ENCODE peak calls at places on chromosomes 2 and 18, in seven cellular contexts. D, X, W, C, N, L and J are unnamed samples.

GRCh38 chr2:5021148-5021547 is 671.0 kb upstream of the SOX11 start:
- DNase-seq in X (no peak), N (no peak), W (no peak), L (no peak), D (no peak), C (no peak), J (no peak)

GRCh38 chr2:99478632-99479031 is 11.2 kb downstream of the REV1 start:
- DNase-seq in C (no peak), X (no peak), W (no peak), N (no peak), L (no peak), D (no peak), J (no peak)

GRCh38 chr2:223944704-223945531 is at the start of gene WDFY1:
- DNase-seq in D (peak; percentile 93), C (peak; percentile 71), L (peak; percentile 54), N (peak; percentile 95), X (peak; percentile 87), W (peak; percentile 90), J (peak; percentile 60)

GRCh38 chr2:230828272-230828961 is 36.3 kb upstream of the ITM2C start:
- DNase-seq in W (no peak), L (no peak), N (peak; percentile 25), D (no peak), X (peak; percentile 56), C (no peak), J (no peak)

GRCh38 chr2:63628543-63628942 is 39.8 kb downstream of the MDH1 start:
- DNase-seq in N (no peak), L (no peak), D (no peak), X (no peak), C (no peak), W (no peak), J (no peak)

GRCh38 chr2:60318544-60318943 is 234.9 kb downstream of the BCL11A start:
- DNase-seq in L (no peak), D (no peak), N (no peak), X (no peak), C (no peak), W (no peak), J (no peak)

GRCh38 chr18:56743115-56743514 is 92.0 kb downstream of the WDR7 start:
- DNase-seq in C (no peak), W (no peak), L (no peak), X (no peak), N (no peak), D (no peak), J (no peak)

GRCh38 chr2:198440833-198441232 is 636.4 kb downstream of the PLCL1 start:
- DNase-seq in W (no peak), C (no peak), N (no peak), L (no peak), D (no peak), X (no peak), J (no peak)

GRCh38 chr2:173109253-173110188 is 33.9 kb downstream of the MAP3K20 start:
- DNase-seq in W (no peak), N (peak; percentile 64), D (no peak), L (no peak), C (no peak), X (no peak), J (no peak)

GRCh38 chr18:75304678-75305557 is 94.3 kb downstream of the TSHZ1 start:
- DNase-seq in W (no peak), N (no peak), L (no peak), C (no peak), D (no peak), X (no peak), J (no peak)

GRCh38 chr2:158773121-158773520 is 22.0 kb upstream of the DAPL1 start:
- DNase-seq in X (no peak), D (no peak), L (no peak), W (no peak), C (no peak), N (peak; percentile 51), J (no peak)

GRCh38 chr2:137333386-137333972 is 568.1 kb downstream of the THSD7B start:
- DNase-seq in X (no peak), W (no peak), C (no peak), D (no peak), N (no peak), L (no peak), J (no peak)

GRCh38 chr2:127606594-127607398 is 39.2 kb upstream of the GPR17 start:
- DNase-seq in L (no peak), D (peak; percentile 41), C (no peak), W (no peak), X (no peak), N (no peak), J (no peak)

GRCh38 chr2:219497495-219498279 is 1.0 kb upstream of the GMPPA start:
- DNase-seq in D (peak; percentile 88), L (no peak), C (no peak), W (peak; percentile 91), N (peak; percentile 91), X (peak; percentile 94), J (peak; percentile 41)

GRCh38 chr2:219498280-219499057 is at the start of gene GMPPA:
- DNase-seq in L (peak; percentile 77), C (peak; percentile 78), W (peak; percentile 97), D (peak; percentile 91), N (peak; percentile 99), X (peak; percentile 99), J (peak; percentile 87)

GRCh38 chr2:219500135-219500534 is 1.4 kb downstream of the GMPPA start:
- DNase-seq in L (no peak), C (no peak), W (no peak), N (no peak), D (no peak), X (no peak), J (no peak)

GRCh38 chr2:219499058-219499307 is 292 bp downstream of the GMPPA start:
- DNase-seq in W (no peak), X (no peak), C (no peak), N (no peak), L (no peak), D (no peak), J (no peak)

GRCh38 chr2:219499555-219499954 is 864 bp downstream of the GMPPA start:
- DNase-seq in N (no peak), X (no peak), W (no peak), L (no peak), C (no peak), D (no peak), J (no peak)
- H3K4me3 ChIP-seq in N (peak overlapping the region; percentile 39), X (no peak overlapping the region), W (peak overlapping the region; percentile 87), L (no peak overlapping the region), C (peak overlapping the region; percentile 85), D (peak overlapping the region; percentile 63), J (peak overlapping the region; percentile 84)

GRCh38 chr18:13179566-13180113 is 38.9 kb upstream of the LDLRAD4 start:
- DNase-seq in W (no peak), D (no peak), L (no peak), C (no peak), N (no peak), X (peak; percentile 83), J (no peak)
- H3K27ac ChIP-seq in W (no peak overlapping the region), D (no peak overlapping the region), L (no peak overlapping the region), C (no peak overlapping the region), N (no peak overlapping the region), X (peak overlapping the region; percentile 64), J (no peak overlapping the region)

GRCh38 chr2:44798139-44798659 is 143.3 kb upstream of the SIX3 start:
- DNase-seq in X (no peak), C (no peak), D (no peak), N (no peak), W (no peak), L (no peak), J (no peak)

GRCh38 chr2:44801676-44802408 is 139.7 kb upstream of the SIX3 start:
- DNase-seq in L (no peak), X (no peak), N (peak; percentile 5), C (no peak), D (no peak), W (no peak), J (no peak)

GRCh38 chr2:44799105-44799504 is 142.4 kb upstream of the SIX3 start:
- DNase-seq in X (no peak), L (no peak), N (no peak), W (no peak), D (no peak), C (no peak), J (no peak)

GRCh38 chr2:44801289-44801675 is 140.2 kb upstream of the SIX3 start:
- DNase-seq in W (no peak), D (no peak), X (no peak), C (no peak), L (no peak), N (no peak), J (no peak)

GRCh38 chr2:44799754-44800153 is 141.7 kb upstream of the SIX3 start:
- DNase-seq in W (no peak), N (no peak), D (no peak), C (no peak), X (no peak), L (no peak), J (no peak)
- H3K27me3 ChIP-seq in W (no peaks in the 10 kb centered on the region), N (peaks cover 89% of the 10 kb centered on the region), D (no peaks in the 10 kb centered on the region), C (peaks cover 4% of the 10 kb centered on the region), X (peaks cover 46% of the 10 kb centered on the region), L (peaks cover 25% of the 10 kb centered on the region), J (peaks cover 44% of the 10 kb centered on the region)

DNA sequence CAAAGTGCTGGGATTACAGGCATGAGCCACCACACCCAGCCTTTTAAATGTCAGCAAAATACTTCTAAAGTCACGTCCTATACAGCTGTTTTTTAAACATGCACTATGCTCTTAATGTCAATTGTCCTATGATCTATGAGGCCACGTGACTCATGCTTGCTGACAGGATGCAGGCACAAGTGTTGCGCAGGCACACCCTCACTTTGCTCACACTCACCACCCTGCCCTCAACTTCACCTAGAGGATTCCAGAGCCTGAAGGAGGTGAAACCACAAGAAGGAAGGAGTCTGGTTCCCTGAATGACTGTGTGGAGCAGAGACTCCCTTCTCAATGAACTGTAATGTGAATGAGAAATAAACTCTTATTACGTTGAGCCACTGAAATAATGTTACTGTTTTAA is 68.8 kb upstream of the KIDINS220 start:
- DNase-seq in L (no peak), C (no peak), N (peak; percentile 17), W (no peak), X (peak; percentile 36), D (no peak), J (no peak)
- H3K4me3 ChIP-seq in L (no peak overlapping the region), C (no peak overlapping the region), N (no peak overlapping the region), W (no peak overlapping the region), X (no peak overlapping the region), D (no peak overlapping the region), J (no peak overlapping the region)

DNA sequence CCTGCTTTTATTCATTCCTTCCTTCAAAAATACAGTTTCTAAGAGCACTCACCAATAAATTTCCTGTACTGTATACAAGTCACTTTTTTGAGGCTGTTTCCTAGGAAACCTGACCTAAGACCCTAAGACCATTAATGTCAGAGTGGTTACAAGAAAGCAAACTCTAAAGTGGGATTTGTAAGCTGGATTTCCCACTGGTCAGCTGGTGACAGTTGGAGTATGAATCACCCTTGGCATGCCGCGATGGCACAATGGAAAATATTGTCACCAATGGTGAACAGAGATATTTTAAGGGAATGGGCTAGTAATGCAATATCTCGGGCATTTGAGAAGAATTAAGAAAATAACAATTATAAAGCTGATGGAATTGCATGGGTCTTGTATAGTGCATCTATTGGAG is 102.0 kb downstream of the COL3A1 start:
- DNase-seq in C (no peak), D (no peak), X (no peak), N (no peak), L (no peak), W (no peak), J (no peak)
- H3K27ac ChIP-seq in C (no peak overlapping the region), D (no peak overlapping the region), X (no peak overlapping the region), N (no peak overlapping the region), L (no peak overlapping the region), W (no peak overlapping the region), J (no peak overlapping the region)

DNA sequence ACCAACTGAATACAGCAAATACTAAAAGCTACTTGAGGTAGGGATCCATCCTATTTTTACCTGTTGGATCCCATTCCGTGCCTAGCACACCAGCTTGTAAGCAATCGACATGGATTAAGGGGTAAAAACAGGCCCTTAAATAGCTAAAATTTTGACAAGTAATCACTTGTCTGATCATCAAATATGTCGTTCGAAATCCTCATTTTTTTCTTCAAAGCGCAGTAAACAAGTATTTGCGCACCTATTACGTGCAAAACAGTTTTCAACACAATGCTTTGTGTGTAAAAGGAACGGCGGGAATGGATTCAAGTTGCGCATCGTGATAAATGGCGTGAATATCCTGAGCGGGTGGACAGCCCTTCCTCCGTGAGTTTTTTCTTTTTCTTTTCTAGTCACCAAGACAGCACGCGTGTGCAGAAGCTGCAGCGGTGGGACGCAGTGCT is 1.4 kb upstream of the ACVR2A start:
- DNase-seq in C (no peak), L (no peak), D (no peak), X (no peak), N (no peak), W (no peak), J (no peak)
- H3K27me3 ChIP-seq in C (no peaks in the 10 kb centered on the region), L (no peaks in the 10 kb centered on the region), D (no peaks in the 10 kb centered on the region), X (no peaks in the 10 kb centered on the region), N (no peaks in the 10 kb centered on the region), W (no peaks in the 10 kb centered on the region), J (peaks cover 6% of the 10 kb centered on the region)